ENCODE peak calls at places on chromosomes 16 and 17, in five cellular contexts. U, G, D, K and R are unnamed samples.
A peak's percentile ranks its signal among the peaks of the same experiment; 100 is the strongest.

GRCh38 chr17:38797828-38798227 is 1.5 kb downstream of the PIP4K2B start:
- DNase-seq in U (no peak), G (no peak), D (no peak), K (no peak), R (peak; percentile 18)

GRCh38 chr17:49512296-49513043 is 17.4 kb downstream of the NGFR start:
- DNase-seq in U (no peak), G (no peak), D (no peak), K (no peak), R (no peak)

GRCh38 chr17:72125742-72126141 is 4.9 kb downstream of the SOX9 start:
- DNase-seq in U (no peak), G (no peak), D (no peak), K (peak; percentile 20), R (peak; percentile 62)

GRCh38 chr16:74563828-74564263 is 43.1 kb downstream of the GLG1 start:
- DNase-seq in U (peak; percentile 79), G (no peak), D (peak; percentile 4), K (peak; percentile 59), R (peak; percentile 43)

GRCh38 chr17:42347198-42347597 is 41.0 kb downstream of the STAT3 start:
- DNase-seq in U (peak; percentile 68), G (no peak), D (peak; percentile 21), K (peak; percentile 89), R (peak; percentile 86)

GRCh38 chr16:68737046-68737729 is at the start of gene CDH1:
- DNase-seq in U (no peak), G (no peak), D (no peak), K (no peak), R (no peak)

GRCh38 chr17:58002154-58002553 is 4.9 kb downstream of the SRSF1 start:
- DNase-seq in U (no peak), G (no peak), D (no peak), K (no peak), R (no peak)

GRCh38 chr16:4290236-4290830 is 17.5 kb upstream of the TFAP4 start:
- DNase-seq in U (peak; percentile 60), G (peak; percentile 17), D (no peak), K (peak; percentile 71), R (peak; percentile 66)

GRCh38 chr16:11583171-11583570 is 3.5 kb downstream of the LITAF start:
- DNase-seq in U (no peak), G (no peak), D (no peak), K (peak; percentile 53), R (peak; percentile 72)

GRCh38 chr17:81459224-81459623 is 53.4 kb downstream of the ACTG1 start:
- DNase-seq in U (peak; percentile 54), G (no peak), D (no peak), K (no peak), R (no peak)

GRCh38 chr17:50831430-50832064 is 3.8 kb upstream of the WFIKKN2 start:
- DNase-seq in U (no peak), G (peak; percentile 55), D (no peak), K (no peak), R (no peak)

GRCh38 chr17:68592004-68592403 is 9.2 kb downstream of the FAM20A start:
- DNase-seq in U (no peak), G (no peak), D (no peak), K (no peak), R (no peak)

GRCh38 chr17:78359216-78359935 is 501 bp downstream of the SOCS3 start:
- DNase-seq in U (no peak), G (peak; percentile 45), D (no peak), K (peak; percentile 48), R (no peak)

GRCh38 chr16:68079616-68080344 is 5.4 kb upstream of the NFATC3 start:
- DNase-seq in U (peak; percentile 75), G (no peak), D (no peak), K (no peak), R (no peak)

GRCh38 chr16:10077861-10078260 is 104.4 kb downstream of the GRIN2A start:
- DNase-seq in U (no peak), G (no peak), D (no peak), K (no peak), R (no peak)

GRCh38 chr16:84026601-84027000 is 16.0 kb downstream of the SLC38A8 start:
- DNase-seq in U (no peak), G (no peak), D (no peak), K (no peak), R (no peak)